ENCODE peak calls at places on chromosome 15, in seven cellular contexts. One of them, this sample, is unnamed.

GRCh38 chr15:62163847-62164499 is 1.1 kb downstream of the C2CD4B start:
- DNase-seq in fibroblast of lung: no peak
- DNase-seq in astrocyte of the spinal cord: no peak
- DNase-seq in psoas muscle: no peak
- DNase-seq in cardiac fibroblast: peak
- DNase-seq in transverse colon: peak
- DNase-seq in lower leg skin: no peak
- DNase-seq in this sample: no peak

GRCh38 chr15:93121089-93121488 is 32.1 kb upstream of the RGMA start:
- DNase-seq in transverse colon: no peak
- DNase-seq in fibroblast of lung: no peak
- DNase-seq in lower leg skin: no peak
- DNase-seq in astrocyte of the spinal cord: no peak
- DNase-seq in psoas muscle: no peak
- DNase-seq in cardiac fibroblast: no peak
- DNase-seq in this sample: no peak

GRCh38 chr15:71332605-71333004 is 217.3 kb downstream of the THSD4 start:
- DNase-seq in lower leg skin: no peak
- DNase-seq in transverse colon: no peak
- DNase-seq in cardiac fibroblast: no peak
- DNase-seq in astrocyte of the spinal cord: peak
- DNase-seq in psoas muscle: no peak
- DNase-seq in fibroblast of lung: peak
- DNase-seq in this sample: peak

GRCh38 chr15:45387379-45388007 is 9.1 kb upstream of the GATM start:
- DNase-seq in fibroblast of lung: no peak
- DNase-seq in lower leg skin: no peak
- DNase-seq in psoas muscle: no peak
- DNase-seq in astrocyte of the spinal cord: no peak
- DNase-seq in transverse colon: no peak
- DNase-seq in cardiac fibroblast: no peak
- DNase-seq in this sample: no peak

GRCh38 chr15:45522179-45522930 is at the start of gene SLC30A4:
- DNase-seq in cardiac fibroblast: peak
- DNase-seq in transverse colon: peak
- DNase-seq in psoas muscle: peak
- DNase-seq in astrocyte of the spinal cord: peak
- DNase-seq in lower leg skin: peak
- DNase-seq in fibroblast of lung: peak
- DNase-seq in this sample: peak

GRCh38 chr15:78206326-78207109 is 27.8 kb downstream of the ACSBG1 start:
- DNase-seq in cardiac fibroblast: no peak
- DNase-seq in lower leg skin: peak
- DNase-seq in transverse colon: no peak
- DNase-seq in fibroblast of lung: no peak
- DNase-seq in astrocyte of the spinal cord: no peak
- DNase-seq in psoas muscle: no peak
- DNase-seq in this sample: no peak

GRCh38 chr15:101615414-101615985 is 36.7 kb downstream of the TM2D3 start:
- DNase-seq in psoas muscle: peak
- DNase-seq in cardiac fibroblast: peak
- DNase-seq in fibroblast of lung: no peak
- DNase-seq in transverse colon: no peak
- DNase-seq in astrocyte of the spinal cord: no peak
- DNase-seq in lower leg skin: no peak
- DNase-seq in this sample: peak

GRCh38 chr15:78752492-78753358 is 58.5 kb downstream of the ADAMTS7 start:
- DNase-seq in fibroblast of lung: no peak
- DNase-seq in psoas muscle: no peak
- DNase-seq in cardiac fibroblast: no peak
- DNase-seq in transverse colon: no peak
- DNase-seq in astrocyte of the spinal cord: no peak
- DNase-seq in lower leg skin: peak
- DNase-seq in this sample: no peak

GRCh38 chr15:27241942-27242341 is 271.0 kb downstream of the GABRG3 start:
- DNase-seq in lower leg skin: no peak
- DNase-seq in psoas muscle: no peak
- DNase-seq in fibroblast of lung: peak
- DNase-seq in transverse colon: no peak
- DNase-seq in astrocyte of the spinal cord: peak
- DNase-seq in cardiac fibroblast: no peak
- DNase-seq in this sample: no peak

GRCh38 chr15:41928100-41928499 is 34.2 kb upstream of the SPTBN5 start:
- DNase-seq in astrocyte of the spinal cord: no peak
- DNase-seq in cardiac fibroblast: no peak
- DNase-seq in lower leg skin: no peak
- DNase-seq in transverse colon: no peak
- DNase-seq in psoas muscle: no peak
- DNase-seq in fibroblast of lung: no peak
- DNase-seq in this sample: no peak

GRCh38 chr15:59306520-59307163 is 66.0 kb downstream of the MYO1E start:
- DNase-seq in psoas muscle: no peak
- DNase-seq in transverse colon: no peak
- DNase-seq in astrocyte of the spinal cord: peak
- DNase-seq in lower leg skin: peak
- DNase-seq in cardiac fibroblast: peak
- DNase-seq in fibroblast of lung: peak
- DNase-seq in this sample: peak

GRCh38 chr15:52783929-52784798 is 6.0 kb downstream of the ONECUT1 start:
- DNase-seq in astrocyte of the spinal cord: no peak
- DNase-seq in psoas muscle: no peak
- DNase-seq in lower leg skin: peak
- DNase-seq in transverse colon: no peak
- DNase-seq in cardiac fibroblast: no peak
- DNase-seq in fibroblast of lung: no peak
- DNase-seq in this sample: no peak

GRCh38 chr15:40454904-40455391 is 14.2 kb downstream of the BAHD1 start:
- DNase-seq in cardiac fibroblast: peak
- DNase-seq in psoas muscle: peak
- DNase-seq in transverse colon: no peak
- DNase-seq in fibroblast of lung: peak
- DNase-seq in astrocyte of the spinal cord: peak
- DNase-seq in lower leg skin: no peak
- DNase-seq in this sample: peak

DNA sequence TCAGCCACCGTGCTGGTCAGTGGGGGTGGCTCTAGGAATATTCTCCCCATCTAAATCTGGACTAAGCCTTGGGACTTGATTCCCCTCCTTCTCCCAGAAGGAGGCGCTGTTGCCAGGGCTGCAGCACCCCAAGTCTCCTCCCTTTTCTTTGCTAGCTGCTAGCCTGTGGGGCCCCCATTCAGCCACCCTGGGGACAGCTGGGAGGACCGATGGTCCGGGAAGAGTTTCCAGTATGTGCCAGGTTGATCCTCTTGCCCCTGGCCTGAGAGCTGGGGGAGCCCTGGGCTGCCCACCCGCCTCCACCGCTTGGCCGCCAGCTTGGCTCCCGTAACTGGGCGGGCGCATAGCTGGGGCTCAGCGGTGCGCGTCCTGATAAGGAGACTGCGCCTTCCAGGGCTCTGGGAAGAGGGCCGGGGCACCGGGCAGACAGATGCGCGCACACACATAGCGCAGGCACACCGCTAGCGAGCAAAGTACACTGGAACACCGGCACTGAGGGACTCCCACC is 4.2 kb downstream of the SMAD6 start:
- DNase-seq in astrocyte of the spinal cord: no peak
- DNase-seq in lower leg skin: no peak
- DNase-seq in transverse colon: no peak
- DNase-seq in cardiac fibroblast: peak
- DNase-seq in fibroblast of lung: peak
- DNase-seq in psoas muscle: no peak
- DNase-seq in this sample: peak
- TF ChIP-seq CTCF in astrocyte of the spinal cord: peak
- TF ChIP-seq CTCF in lower leg skin: no peak
- TF ChIP-seq CTCF in transverse colon: no peak
- TF ChIP-seq CTCF in cardiac fibroblast: peak
- TF ChIP-seq CTCF in fibroblast of lung: peak
- TF ChIP-seq CTCF in psoas muscle: no peak
- TF ChIP-seq CTCF in this sample: peak

DNA sequence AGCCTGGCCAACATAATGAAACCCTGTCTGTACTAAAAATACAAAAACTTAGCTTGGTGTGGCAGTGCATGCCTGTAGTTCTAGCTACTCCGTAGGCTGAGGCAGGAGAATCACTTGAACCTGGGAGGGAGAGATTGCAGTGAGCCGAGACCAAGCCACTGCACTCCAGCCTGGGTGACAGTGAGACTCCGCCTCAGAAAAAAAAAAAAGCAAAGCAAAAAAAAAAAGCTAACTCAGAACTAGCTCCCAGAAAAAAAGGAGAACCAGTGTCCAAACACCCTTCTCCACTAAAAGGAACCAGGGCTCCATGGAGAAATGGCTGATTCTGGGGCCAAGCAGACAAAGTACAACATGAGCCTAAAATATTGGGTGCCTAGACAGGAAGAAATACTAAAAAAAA is 16.7 kb upstream of the CRTC3 start:
- DNase-seq in astrocyte of the spinal cord: no peak
- DNase-seq in fibroblast of lung: no peak
- DNase-seq in lower leg skin: no peak
- DNase-seq in transverse colon: no peak
- DNase-seq in cardiac fibroblast: no peak
- DNase-seq in psoas muscle: no peak
- DNase-seq in this sample: no peak
- H3K4me3 ChIP-seq in astrocyte of the spinal cord: no peak
- H3K4me3 ChIP-seq in fibroblast of lung: no peak
- H3K4me3 ChIP-seq in lower leg skin: no peak
- H3K4me3 ChIP-seq in transverse colon: no peak
- H3K4me3 ChIP-seq in cardiac fibroblast: no peak
- H3K4me3 ChIP-seq in psoas muscle: no peak
- H3K4me3 ChIP-seq in this sample: no peak

GRCh38 chr15:76340802-76341365 is 4.3 kb downstream of the ISL2 start:
- DNase-seq in cardiac fibroblast: no peak
- DNase-seq in fibroblast of lung: no peak
- DNase-seq in lower leg skin: peak
- DNase-seq in psoas muscle: peak
- DNase-seq in transverse colon: peak
- DNase-seq in astrocyte of the spinal cord: no peak
- DNase-seq in this sample: no peak
- TF ChIP-seq CTCF in cardiac fibroblast: peak
- TF ChIP-seq CTCF in fibroblast of lung: peak
- TF ChIP-seq CTCF in lower leg skin: no peak
- TF ChIP-seq CTCF in psoas muscle: peak
- TF ChIP-seq CTCF in transverse colon: peak
- TF ChIP-seq CTCF in astrocyte of the spinal cord: no peak
- TF ChIP-seq CTCF in this sample: no peak

DNA sequence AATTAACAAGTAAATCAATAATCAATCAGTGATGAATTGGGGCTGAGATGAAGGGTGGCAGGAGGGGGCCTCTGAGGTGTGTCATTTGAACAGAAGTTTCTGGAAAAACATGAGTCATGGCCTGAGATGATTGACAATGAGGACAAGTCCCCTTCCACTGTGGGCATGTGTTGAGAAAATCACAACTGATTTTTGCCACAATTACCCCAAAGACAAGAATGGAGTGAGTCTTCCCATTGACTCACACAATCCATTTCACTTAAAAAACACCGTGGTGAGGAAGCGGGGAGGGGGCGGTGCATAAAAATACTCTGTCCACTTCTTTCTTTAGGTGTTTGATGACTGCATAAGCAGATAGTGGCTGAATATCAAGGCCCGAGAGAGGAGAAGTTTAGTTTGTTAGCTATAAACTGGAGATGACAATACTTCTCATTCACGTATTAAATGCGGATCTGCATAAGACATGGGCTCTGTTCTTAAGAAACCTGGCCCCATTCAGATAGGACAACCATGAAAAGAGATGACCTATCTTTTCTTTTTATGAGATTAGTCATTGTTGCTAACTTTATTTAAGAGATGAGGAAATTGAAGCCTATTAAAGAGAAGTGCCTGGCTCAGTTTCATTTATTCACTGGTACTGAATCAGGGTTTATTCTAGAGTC is 34.7 kb downstream of the SHC4 start:
- DNase-seq in lower leg skin: no peak
- DNase-seq in cardiac fibroblast: no peak
- DNase-seq in fibroblast of lung: no peak
- DNase-seq in astrocyte of the spinal cord: peak
- DNase-seq in psoas muscle: no peak
- DNase-seq in transverse colon: no peak
- DNase-seq in this sample: no peak
- H3K4me3 ChIP-seq in lower leg skin: no peak
- H3K4me3 ChIP-seq in cardiac fibroblast: no peak
- H3K4me3 ChIP-seq in fibroblast of lung: no peak
- H3K4me3 ChIP-seq in astrocyte of the spinal cord: no peak
- H3K4me3 ChIP-seq in psoas muscle: no peak
- H3K4me3 ChIP-seq in transverse colon: no peak
- H3K4me3 ChIP-seq in this sample: no peak

DNA sequence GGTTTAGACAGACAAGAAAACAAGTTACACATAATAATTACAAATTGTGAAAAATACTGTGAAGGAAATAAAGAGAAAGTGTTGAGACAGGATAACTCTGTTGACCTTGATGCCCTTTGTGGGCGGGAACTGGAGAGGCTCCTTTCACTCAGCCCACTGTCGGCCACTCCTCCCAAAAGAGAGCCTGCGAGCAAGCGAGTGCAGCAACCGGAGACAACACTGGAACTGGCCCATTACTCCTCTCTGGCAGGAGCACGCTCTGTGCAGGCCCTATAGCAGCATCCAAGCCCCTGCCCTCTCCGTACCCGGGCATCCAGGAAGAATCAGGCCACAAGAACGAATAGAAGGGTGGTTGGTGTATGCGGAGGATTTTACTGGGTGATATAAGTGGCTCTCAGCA is 16.2 kb upstream of the DUT start:
- DNase-seq in fibroblast of lung: no peak
- DNase-seq in psoas muscle: no peak
- DNase-seq in cardiac fibroblast: no peak
- DNase-seq in transverse colon: no peak
- DNase-seq in lower leg skin: no peak
- DNase-seq in astrocyte of the spinal cord: no peak
- DNase-seq in this sample: no peak
- TF ChIP-seq CTCF in fibroblast of lung: no peak
- TF ChIP-seq CTCF in psoas muscle: no peak
- TF ChIP-seq CTCF in cardiac fibroblast: no peak
- TF ChIP-seq CTCF in transverse colon: no peak
- TF ChIP-seq CTCF in lower leg skin: no peak
- TF ChIP-seq CTCF in astrocyte of the spinal cord: no peak
- TF ChIP-seq CTCF in this sample: no peak

This sample was measured in fibroblast of the aortic adventitia.